ENCODE peak calls at places on chromosome 11, in nine cellular contexts. J is hepatocyte; Z is NCI-H1436 treated with DMSO at 0.1 percent for 48 hours; K is A172; R is tibial nerve; W is NCI-H1417; C is CD8-positive, alpha-beta T cell; E is ACHN; U is stimulated activated naive CD8-positive, alpha-beta T cell treated with anti-CD3 and anti-CD28 coated beads, Interleukin-15, Interleukin-2, amounts not matched to agents 100 U/mL and 50 U/mL, for 24 hours. S is an unnamed sample.

GRCh38 chr11:33699515-33700424 is 856 bp downstream of the C11orf91 start:
- DNase-seq in J (peak; percentile 45), Z (no peak), K (no peak), R (no peak), W (no peak), C (no peak), E (no peak), U (no peak), S (no peak)

GRCh38 chr11:69934861-69935494 is 115.8 kb upstream of the FGF3 start:
- DNase-seq in J (no peak), Z (no peak), K (peak; percentile 72), R (no peak), W (no peak), C (no peak), E (no peak), U (no peak), S (peak; percentile 53)

GRCh38 chr11:36381005-36381350 is 84.9 kb downstream of the PRR5L start:
- DNase-seq in J (no peak), Z (no peak), K (no peak), R (no peak), W (no peak), C (no peak), E (no peak), U (no peak), S (no peak)

GRCh38 chr11:58575377-58576020 is at the start of gene LPXN:
- DNase-seq in J (no peak), Z (no peak), K (no peak), R (no peak), W (no peak), C (peak; percentile 60), E (peak; percentile 59), U (peak; percentile 51), S (no peak)

GRCh38 chr11:57668467-57668890 is 565 bp downstream of the ZDHHC5 start:
- DNase-seq in J (no peak), Z (no peak), K (no peak), R (no peak), W (no peak), C (peak; percentile 49), E (no peak), U (no peak), S (no peak)

GRCh38 chr11:44852159-44852707 is 98.5 kb downstream of the TP53I11 start:
- DNase-seq in J (no peak), Z (no peak), K (no peak), R (no peak), W (no peak), C (no peak), E (no peak), U (no peak), S (no peak)

GRCh38 chr11:64275841-64276240 is 8.6 kb downstream of the BAD start:
- DNase-seq in J (no peak), Z (no peak), K (no peak), R (no peak), W (no peak), C (no peak), E (no peak), U (no peak), S (no peak)

GRCh38 chr11:45930031-45930794 is 7.8 kb downstream of the LARGE2 start:
- DNase-seq in J (peak; percentile 13), Z (peak; percentile 28), K (no peak), R (no peak), W (peak; percentile 67), C (peak; percentile 45), E (no peak), U (peak; percentile 30), S (no peak)

GRCh38 chr11:2100361-2101170 is 38.6 kb downstream of the IGF2 start:
- DNase-seq in J (no peak), Z (no peak), K (no peak), R (no peak), W (no peak), C (peak; percentile 72), E (no peak), U (no peak), S (no peak)

GRCh38 chr11:23021287-23021863 is 161.1 kb upstream of the CCDC179 start:
- DNase-seq in J (peak; percentile 73), Z (no peak), K (peak; percentile 21), R (no peak), W (peak; percentile 49), C (no peak), E (peak; percentile 22), U (peak; percentile 9), S (peak; percentile 8)

GRCh38 chr11:116096596-116096995 is 592.4 kb upstream of the CADM1 start:
- DNase-seq in J (no peak), Z (no peak), K (no peak), R (no peak), W (no peak), C (no peak), E (no peak), U (no peak), S (no peak)

GRCh38 chr11:66473608-66474525 is 6.4 kb upstream of the DPP3 start:
- DNase-seq in J (no peak), Z (no peak), K (no peak), R (no peak), W (no peak), C (no peak), E (no peak), U (no peak), S (no peak)

GRCh38 chr11:79864882-79865281 is 424.1 kb upstream of the TENM4 start:
- DNase-seq in J (peak; percentile 31), Z (no peak), K (peak; percentile 4), R (no peak), W (peak; percentile 64), C (no peak), E (no peak), U (no peak), S (no peak)

S was measured in A549.